ENCODE peak calls at places on chromosomes 1 and 21, in six cellular contexts. D is adrenal gland, Y is upper lobe of left lung, O is suprapubic skin, K is gastrocnemius medialis, F is prostate gland. S is an unnamed sample.
A peak's percentile ranks its signal among the peaks of the same experiment; 100 is the strongest.

GRCh38 chr1:31373897-31374486 is 1.1 kb upstream of the FABP3 start:
- DNase-seq in O (no peak), F (no peak), D (no peak), Y (no peak), K (no peak), S (no peak)

GRCh38 chr1:85933901-85934300 is 222.7 kb downstream of the COL24A1 start:
- DNase-seq in F (no peak), Y (no peak), K (no peak), O (no peak), D (no peak), S (no peak)

GRCh38 chr1:243719476-243719875 is 130.6 kb downstream of the AKT3 start:
- DNase-seq in F (no peak), D (no peak), K (no peak), Y (no peak), O (no peak), S (no peak)

GRCh38 chr21:43644609-43645008 is 14.7 kb downstream of the HSF2BP start:
- DNase-seq in D (peak; percentile 56), O (no peak), K (no peak), F (no peak), Y (no peak), S (no peak)

GRCh38 chr21:38930838-38931237 is 125.1 kb downstream of the ETS2 start:
- DNase-seq in O (no peak), F (no peak), Y (no peak), K (no peak), D (peak; percentile 41), S (no peak)

GRCh38 chr1:201740086-201740541 is 88.8 kb upstream of the IPO9 start:
- DNase-seq in Y (peak; percentile 83), K (no peak), O (no peak), D (no peak), F (no peak), S (no peak)

GRCh38 chr1:115837386-115837761 is 3.6 kb downstream of the NHLH2 start:
- DNase-seq in Y (no peak), O (no peak), K (no peak), D (no peak), F (no peak), S (no peak)

GRCh38 chr1:30684881-30685795 is 38.2 kb downstream of the MATN1 start:
- DNase-seq in K (no peak), Y (peak; percentile 86), F (peak; percentile 79), D (peak; percentile 37), O (no peak), S (peak; percentile 64)

GRCh38 chr1:169107673-169108160 is 1.2 kb downstream of the ATP1B1 start:
- DNase-seq in D (peak; percentile 51), K (peak; percentile 70), F (no peak), O (no peak), Y (no peak), S (peak; percentile 34)

GRCh38 chr1:231206856-231207255 is 34.2 kb upstream of the GNPAT start:
- DNase-seq in K (no peak), O (no peak), D (no peak), F (no peak), Y (no peak), S (no peak)

GRCh38 chr1:168618351-168618750 is 41.9 kb downstream of the XCL1 start:
- DNase-seq in O (no peak), Y (no peak), K (no peak), F (no peak), D (no peak), S (no peak)

GRCh38 chr1:233859446-233859845 is 45.0 kb upstream of the SLC35F3 start:
- DNase-seq in F (no peak), D (no peak), K (no peak), O (no peak), Y (no peak), S (no peak)

GRCh38 chr1:19882111-19883071 is at the start of gene OTUD3:
- DNase-seq in Y (peak; percentile 98), K (peak; percentile 92), O (peak; percentile 97), D (peak; percentile 97), F (peak; percentile 98), S (peak; percentile 96)

GRCh38 chr1:110321846-110322245 is 17.3 kb upstream of the RBM15 start:
- DNase-seq in O (no peak), Y (no peak), F (no peak), K (no peak), D (no peak), S (no peak)

GRCh38 chr1:65820983-65821382 is 28.3 kb downstream of the PDE4B start:
- DNase-seq in D (no peak), K (no peak), O (no peak), F (no peak), Y (no peak), S (no peak)

GRCh38 chr21:33022489-33022827 is 3.3 kb upstream of the OLIG2 start:
- DNase-seq in Y (peak; percentile 51), K (no peak), O (no peak), F (no peak), D (no peak), S (no peak)

GRCh38 chr1:3211996-3212395 is 143.0 kb downstream of the PRDM16 start:
- DNase-seq in Y (no peak), D (no peak), F (no peak), K (no peak), O (no peak), S (no peak)

GRCh38 chr1:3213730-3214129 is 144.7 kb downstream of the PRDM16 start:
- DNase-seq in F (no peak), O (no peak), Y (peak; percentile 55), K (no peak), D (peak; percentile 52), S (no peak)

GRCh38 chr1:3212453-3213230 is 143.6 kb downstream of the PRDM16 start:
- DNase-seq in O (no peak), Y (peak; percentile 76), D (no peak), F (no peak), K (no peak), S (no peak)

GRCh38 chr1:3209201-3209600 is 140.2 kb downstream of the PRDM16 start:
- DNase-seq in F (no peak), O (no peak), Y (peak; percentile 63), D (no peak), K (no peak), S (no peak)

GRCh38 chr1:3211582-3211981 is 142.6 kb downstream of the PRDM16 start:
- DNase-seq in O (no peak), Y (peak; percentile 54), D (no peak), F (no peak), K (no peak), S (no peak)
- H3K4me1 ChIP-seq in O (no peaks in the 10 kb centered on the region), Y (no peaks in the 10 kb centered on the region), D (no peaks in the 10 kb centered on the region), F (no peaks in the 10 kb centered on the region), K (no peaks in the 10 kb centered on the region), S (no peaks in the 10 kb centered on the region)

DNA sequence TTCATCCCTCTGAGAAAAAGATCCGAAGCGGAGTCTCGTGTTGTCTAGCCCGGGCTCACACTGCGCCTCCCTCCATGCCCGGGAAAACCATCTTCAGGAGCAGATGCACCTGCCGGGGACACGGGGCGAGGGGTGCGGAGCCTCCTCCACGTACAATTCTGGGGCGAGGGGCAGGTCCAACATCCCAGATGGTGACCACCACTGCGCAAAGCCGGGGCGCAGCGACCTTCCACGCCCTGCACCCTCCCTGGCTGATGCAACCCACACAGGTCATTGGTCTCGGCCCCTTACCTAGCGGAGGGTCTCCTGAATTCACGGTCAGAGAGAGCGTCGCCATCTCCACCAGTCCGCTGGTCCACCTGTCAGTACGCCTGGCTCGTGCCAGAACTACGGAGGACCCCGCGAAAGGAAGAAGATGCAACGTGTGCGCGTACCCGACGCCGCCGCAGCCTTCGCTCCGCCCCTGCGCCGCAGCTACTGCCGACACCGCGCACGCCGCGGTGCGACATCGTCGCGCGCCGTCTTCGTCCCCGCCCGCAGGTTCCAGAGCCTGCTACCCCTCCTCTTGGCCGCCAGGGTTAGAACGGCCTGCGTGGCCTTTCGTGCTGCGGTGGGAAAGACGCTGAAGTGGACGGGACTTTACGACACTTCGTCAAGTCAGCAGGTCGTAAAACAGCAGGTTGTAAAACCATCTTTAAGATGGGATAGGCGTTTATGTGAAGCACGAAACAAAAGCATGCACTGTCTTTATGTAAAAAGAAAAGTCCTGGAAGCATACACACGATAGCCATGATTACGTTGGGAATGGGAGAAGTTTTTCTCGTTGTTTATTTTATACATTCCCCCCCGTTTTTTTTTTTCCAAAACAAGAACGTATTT is at the start of gene EPRS1:
- DNase-seq in D (peak; percentile 95), K (peak; percentile 90), O (peak; percentile 94), Y (peak; percentile 98), F (peak; percentile 92), S (peak; percentile 95)
- TF ChIP-seq POLR2A in D (no peak), K (peak; percentile 71), O (no peak), Y (no peak), F (peak; percentile 59), S (peak; percentile 68)

GRCh38 chr1:25343872-25344271 is 5.7 kb downstream of the TMEM50A start:
- DNase-seq in Y (no peak), K (no peak), D (no peak), O (no peak), F (no peak), S (no peak)

GRCh38 chr1:25347556-25347955 is 9.4 kb downstream of the TMEM50A start:
- DNase-seq in K (no peak), O (no peak), F (no peak), D (peak; percentile 60), Y (no peak), S (no peak)

DNA sequence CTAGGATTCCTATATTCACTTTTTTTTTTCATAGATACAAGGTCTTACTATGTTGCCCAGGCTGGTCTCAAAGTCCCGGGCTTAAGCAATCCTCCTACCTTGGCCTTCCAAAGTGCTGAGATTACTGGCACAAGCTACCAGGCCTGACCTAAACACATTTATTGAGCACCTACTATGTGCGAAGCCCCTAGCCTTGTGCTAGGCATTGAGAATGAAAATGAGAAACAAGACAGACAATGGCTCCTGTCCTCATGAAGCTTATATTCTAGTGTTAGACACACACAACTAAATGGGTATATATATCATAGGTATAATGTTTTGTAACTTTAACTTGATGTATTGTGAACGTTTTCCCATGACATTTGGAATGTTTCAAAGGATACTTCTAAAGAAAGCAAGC is 11.5 kb downstream of the TMEM50A start:
- DNase-seq in K (no peak), D (no peak), O (no peak), Y (no peak), F (no peak), S (no peak)
- H3K36me3 ChIP-seq in K (no peaks in the 10 kb centered on the region), D (peaks cover 60% of the 10 kb centered on the region), O (peaks cover 59% of the 10 kb centered on the region), Y (peaks cover 35% of the 10 kb centered on the region), F (no peaks in the 10 kb centered on the region), S (peaks cover 10% of the 10 kb centered on the region)

GRCh38 chr1:162629077-162629637 is 3.1 kb upstream of the DDR2 start:
- DNase-seq in K (no peak), D (no peak), O (no peak), F (no peak), Y (no peak), S (no peak)

GRCh38 chr1:162625624-162626023 is 6.6 kb upstream of the DDR2 start:
- DNase-seq in D (no peak), K (no peak), O (no peak), F (no peak), Y (no peak), S (no peak)

GRCh38 chr1:162627662-162628296 is 4.5 kb upstream of the DDR2 start:
- DNase-seq in O (no peak), D (no peak), F (no peak), Y (no peak), K (no peak), S (no peak)

GRCh38 chr1:162626733-162627132 is 5.5 kb upstream of the DDR2 start:
- DNase-seq in K (no peak), F (no peak), D (no peak), Y (no peak), O (no peak), S (no peak)

DNA sequence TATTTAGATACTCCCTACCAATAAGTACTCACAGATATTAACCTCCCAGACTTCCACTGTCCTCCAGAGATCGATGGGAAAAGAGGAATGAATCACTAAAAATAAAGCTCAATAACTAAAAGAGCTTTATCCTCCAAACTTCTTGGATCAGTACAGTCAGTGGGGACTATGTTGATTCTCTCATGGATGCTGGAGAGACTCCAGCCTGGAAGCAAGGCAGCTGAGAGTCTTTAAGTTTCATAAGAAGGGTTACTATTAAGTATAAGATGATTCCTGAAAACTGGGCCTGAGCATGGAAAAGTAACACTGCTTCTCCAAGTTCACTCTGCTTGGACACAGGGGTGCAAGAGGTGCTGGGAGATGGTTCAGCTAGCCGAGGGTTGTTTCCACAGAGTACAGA is 6.2 kb upstream of the DDR2 start:
- DNase-seq in F (no peak), D (no peak), O (no peak), Y (no peak), K (no peak), S (no peak)
- H3K4me1 ChIP-seq in F (no peaks in the 10 kb centered on the region), D (peaks cover 30% of the 10 kb centered on the region), O (peaks cover 11% of the 10 kb centered on the region), Y (peaks cover 3% of the 10 kb centered on the region), K (no peaks in the 10 kb centered on the region), S (peaks cover 21% of the 10 kb centered on the region)

S was measured in heart left ventricle.